ENCODE peak calls at places on chromosomes 6 and 20, in seven cellular contexts. V, J, S, L, K, G and M are unnamed samples.

GRCh38 chr6:70280462-70280861 is 22.4 kb downstream of the COL9A1 start:
- DNase-seq in V (no peak), J (no peak), S (no peak), L (no peak), K (peak; percentile 67), G (no peak), M (peak; percentile 65)

GRCh38 chr6:62283828-62284411 is 2.1 kb downstream of the KHDRBS2 start:
- DNase-seq in V (no peak), J (no peak), S (peak; percentile 12), L (peak; percentile 4), K (no peak), G (peak; percentile 36), M (no peak)

GRCh38 chr20:44079968-44080560 is 106.9 kb downstream of the JPH2 start:
- DNase-seq in V (no peak), J (no peak), S (no peak), L (peak; percentile 51), K (no peak), G (peak; percentile 74), M (no peak)

GRCh38 chr6:13445005-13445743 is 42.2 kb downstream of the GFOD1 start:
- DNase-seq in V (peak; percentile 60), J (peak; percentile 68), S (peak; percentile 80), L (peak; percentile 79), K (peak; percentile 76), G (no peak), M (peak; percentile 86)

GRCh38 chr6:10412165-10412947 is 2.5 kb downstream of the TFAP2A start:
- DNase-seq in V (peak; percentile 49), J (no peak), S (peak; percentile 40), L (peak; percentile 71), K (peak; percentile 56), G (peak; percentile 75), M (no peak)

GRCh38 chr6:15480546-15480945 is 182.3 kb downstream of the DTNBP1 start:
- DNase-seq in V (no peak), J (no peak), S (no peak), L (no peak), K (no peak), G (no peak), M (no peak)

GRCh38 chr6:147285087-147285855 is 81.1 kb downstream of the STXBP5 start:
- DNase-seq in V (no peak), J (no peak), S (no peak), L (peak; percentile 68), K (no peak), G (peak; percentile 37), M (no peak)

GRCh38 chr6:155090166-155090565 is 95.1 kb downstream of the TIAM2 start:
- DNase-seq in V (no peak), J (no peak), S (no peak), L (no peak), K (no peak), G (no peak), M (no peak)

GRCh38 chr6:32146687-32147086 is 5.1 kb downstream of the PRRT1 start:
- DNase-seq in V (no peak), J (no peak), S (no peak), L (no peak), K (no peak), G (no peak), M (no peak)

GRCh38 chr6:126188271-126188909 is 151.5 kb upstream of the CENPW start:
- DNase-seq in V (no peak), J (no peak), S (no peak), L (peak; percentile 69), K (no peak), G (no peak), M (no peak)

GRCh38 chr6:76435174-76435573 is 362.7 kb upstream of the IMPG1 start:
- DNase-seq in V (no peak), J (no peak), S (no peak), L (peak; percentile 58), K (no peak), G (no peak), M (no peak)

GRCh38 chr6:47473791-47474351 is 3.7 kb upstream of the CD2AP start:
- DNase-seq in V (no peak), J (no peak), S (no peak), L (no peak), K (no peak), G (no peak), M (no peak)

GRCh38 chr6:6730831-6731230 is 142.3 kb downstream of the LY86 start:
- DNase-seq in V (no peak), J (no peak), S (no peak), L (peak; percentile 86), K (no peak), G (no peak), M (no peak)

GRCh38 chr6:149046822-149047246 is 270.7 kb upstream of the TAB2 start:
- DNase-seq in V (no peak), J (no peak), S (no peak), L (no peak), K (no peak), G (no peak), M (no peak)

GRCh38 chr6:1312193-1312443 is 220 bp downstream of the FOXQ1 start:
- DNase-seq in V (no peak), J (no peak), S (no peak), L (no peak), K (no peak), G (no peak), M (no peak)

GRCh38 chr6:95501032-95501904 is 76.1 kb upstream of the MANEA start:
- DNase-seq in V (no peak), J (no peak), S (no peak), L (no peak), K (no peak), G (peak; percentile 6), M (no peak)

GRCh38 chr6:22149501-22150490 is 147.0 kb downstream of the PRL start:
- DNase-seq in V (no peak), J (no peak), S (peak; percentile 27), L (peak; percentile 59), K (no peak), G (no peak), M (no peak)
- H3K4me1 ChIP-seq in V (peaks cover 5% of the 10 kb centered on the region), J (peaks cover 27% of the 10 kb centered on the region), S (peaks cover 43% of the 10 kb centered on the region), L (peaks cover 23% of the 10 kb centered on the region), K (no peaks in the 10 kb centered on the region), G (no peaks in the 10 kb centered on the region), M (peaks cover 5% of the 10 kb centered on the region)

GRCh38 chr20:23023621-23024187 is 11.4 kb upstream of the SSTR4 start:
- DNase-seq in V (no peak), J (no peak), S (no peak), L (no peak), K (no peak), G (no peak), M (no peak)
- TF ChIP-seq CTCF in V (no peak), J (no peak), S (no peak), L (no peak), K (no peak), G (no peak), M (no peak)

GRCh38 chr6:112562348-112563220 is 215.5 kb downstream of the RFPL4B start:
- DNase-seq in V (peak; percentile 32), J (no peak), S (no peak), L (peak; percentile 45), K (no peak), G (no peak), M (no peak)
- H3K4me1 ChIP-seq in V (peaks cover 2% of the 10 kb centered on the region), J (no peaks in the 10 kb centered on the region), S (peaks cover 9% of the 10 kb centered on the region), L (peaks cover 17% of the 10 kb centered on the region), K (no peaks in the 10 kb centered on the region), G (no peaks in the 10 kb centered on the region), M (no peaks in the 10 kb centered on the region)

DNA sequence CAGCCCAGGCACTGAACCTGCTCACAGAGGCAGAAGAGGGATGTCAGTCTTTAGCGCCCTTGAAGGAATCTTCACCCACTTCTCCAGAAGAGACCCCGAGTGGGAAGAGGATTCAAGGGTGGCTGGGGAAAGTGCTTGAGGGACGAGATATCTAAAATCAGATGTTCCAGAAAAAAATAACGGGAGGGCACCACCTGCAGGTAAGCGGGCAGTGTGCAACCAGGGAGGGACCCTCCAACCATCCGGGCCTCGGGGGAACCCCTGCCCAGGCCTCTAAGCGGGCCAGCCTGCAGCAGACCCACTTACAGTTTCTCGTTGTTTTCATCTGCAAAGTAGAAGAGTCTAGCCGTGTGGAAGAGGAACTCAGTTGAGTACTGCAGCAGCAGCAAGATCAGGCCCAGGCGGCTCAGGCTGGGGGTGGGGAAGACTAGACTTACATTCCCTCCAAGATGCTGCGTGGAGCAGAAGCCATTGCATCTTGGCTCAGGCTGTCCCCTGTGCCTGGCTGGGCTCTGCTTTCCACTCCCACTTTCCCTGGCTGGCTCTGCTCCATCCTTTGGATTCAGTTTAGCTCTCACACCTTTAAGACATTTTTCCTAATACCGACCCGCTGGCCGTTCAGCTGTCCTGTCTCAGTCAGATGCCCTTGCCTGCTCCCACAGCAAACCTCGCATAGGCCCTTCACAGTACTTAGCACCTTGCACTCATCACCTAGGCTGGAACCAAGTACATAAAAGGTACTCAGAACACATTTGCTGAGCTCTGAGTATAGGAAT is 70.9 kb downstream of the TRAM2 start:
- DNase-seq in V (no peak), J (no peak), S (no peak), L (no peak), K (no peak), G (no peak), M (no peak)
- TF ChIP-seq CTCF in V (no peak), J (no peak), S (no peak), L (peak; percentile 8), K (no peak), G (peak; percentile 9), M (no peak)

DNA sequence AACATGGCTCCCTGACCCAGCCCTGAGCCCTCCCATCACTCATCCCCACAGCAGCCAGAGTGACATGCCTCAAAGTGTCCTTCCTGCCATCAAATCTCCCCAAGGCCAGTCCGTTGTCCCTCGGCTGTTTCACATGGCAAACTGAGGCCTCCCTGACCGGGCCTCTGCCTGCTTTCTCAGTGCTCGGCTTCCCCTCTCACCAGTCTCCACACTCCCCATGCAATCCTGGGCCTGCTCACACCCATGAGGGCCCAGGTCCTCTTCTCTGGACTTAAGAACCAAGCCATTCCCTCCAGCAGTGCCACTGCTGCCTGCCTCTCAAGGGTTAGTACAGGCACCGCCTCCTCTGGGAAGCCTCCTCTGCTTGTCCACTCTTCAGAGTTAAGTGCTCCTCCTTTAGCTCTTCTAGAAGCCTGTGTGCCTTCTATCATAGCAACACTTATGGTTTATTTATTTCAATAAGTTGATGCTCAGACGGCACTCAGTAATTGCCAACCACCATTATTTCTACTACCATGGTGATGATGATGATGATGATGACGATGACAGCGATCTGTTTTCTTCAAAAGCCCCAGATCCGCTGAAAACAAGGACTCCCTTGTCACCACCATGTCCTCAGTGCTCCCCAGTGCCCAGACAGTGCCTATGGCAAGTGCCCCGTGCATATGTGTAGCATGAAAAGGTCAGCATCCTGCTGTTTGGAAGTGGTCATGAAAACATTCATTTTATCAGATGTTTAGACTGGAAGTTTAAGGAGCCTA is 449.0 kb downstream of the CDH26 start:
- DNase-seq in V (no peak), J (no peak), S (no peak), L (no peak), K (no peak), G (no peak), M (no peak)
- H3K4me1 ChIP-seq in V (no peaks in the 10 kb centered on the region), J (no peaks in the 10 kb centered on the region), S (peaks cover 17% of the 10 kb centered on the region), L (no peaks in the 10 kb centered on the region), K (no peaks in the 10 kb centered on the region), G (peaks cover 37% of the 10 kb centered on the region), M (no peaks in the 10 kb centered on the region)

DNA sequence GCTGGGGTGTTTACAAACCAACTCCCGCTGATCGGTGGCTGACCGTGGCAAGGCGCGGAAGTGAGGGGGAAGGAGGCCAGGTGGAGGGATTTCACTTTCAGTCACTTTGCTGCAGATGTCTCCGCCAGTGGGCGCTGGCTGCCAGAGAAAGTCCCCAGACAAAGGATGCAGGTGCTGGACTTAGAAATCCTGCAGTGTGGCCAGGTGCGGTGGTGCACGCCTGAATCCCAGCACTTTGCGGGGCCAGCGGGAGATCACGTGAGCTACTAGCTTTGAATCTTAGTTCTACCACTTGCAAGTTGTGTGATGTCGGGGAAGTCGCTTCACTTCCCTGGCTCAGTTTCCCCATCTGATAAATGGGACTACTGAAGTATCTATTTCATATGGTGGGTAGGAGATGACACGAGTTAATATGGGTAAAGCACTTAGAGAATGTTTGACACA is 180.4 kb downstream of the ZNF217 start:
- DNase-seq in V (peak; percentile 18), J (peak; percentile 17), S (peak; percentile 41), L (no peak), K (peak; percentile 60), G (peak; percentile 84), M (peak; percentile 74)
- TF ChIP-seq CTCF in V (no peak), J (no peak), S (peak; percentile 58), L (peak; percentile 15), K (no peak), G (peak; percentile 71), M (no peak)